ENCODE peak calls at places on chromosomes 16 and 17, in nine cellular contexts. N is heart left ventricle; P is left ventricle myocardium inferior; O is breast epithelium; V is esophagus muscularis mucosa; W is tibial nerve; L is lower lobe of right lung; T is CD8-positive, alpha-beta T cell; H is transverse colon. I is an unnamed sample. For H3K27me3 and H3K4me1, the result is how much of the 10 kb centered on the place peaks cover.

GRCh38 chr16:11210260-11210659 is 45.7 kb downstream of the SOCS1 start:
- DNase-seq in N (no peak), P (no peak), O (no peak), V (no peak), W (no peak), L (no peak), T (no peak), H (no peak), I (no peak)

GRCh38 chr16:65312795-65313194 is 190.9 kb upstream of the CDH11 start:
- DNase-seq in N (no peak), P (no peak), O (no peak), V (no peak), W (no peak), L (no peak), T (no peak), H (no peak), I (no peak)

GRCh38 chr16:10252155-10252554 is 69.9 kb upstream of the GRIN2A start:
- DNase-seq in N (no peak), P (no peak), O (no peak), V (no peak), W (no peak), L (no peak), T (no peak), H (no peak), I (no peak)

GRCh38 chr17:76557368-76558209 is 17.7 kb downstream of the PRCD start:
- DNase-seq in N (peak), P (peak), O (peak), V (peak), W (peak), L (peak), T (peak), H (peak), I (peak)

GRCh38 chr16:88605186-88606145 is 32.9 kb upstream of the IL17C start:
- DNase-seq in N (no peak), P (no peak), O (no peak), V (no peak), W (no peak), L (no peak), T (peak), H (no peak), I (no peak)

GRCh38 chr17:55717898-55718735 is 4.5 kb downstream of the TMEM100 start:
- DNase-seq in N (peak), P (peak), O (peak), V (no peak), W (peak), L (peak), T (peak), H (peak), I (peak)

GRCh38 chr16:23324727-23325126 is 22.6 kb downstream of the SCNN1B start:
- DNase-seq in N (peak), P (peak), O (peak), V (no peak), W (peak), L (peak), T (no peak), H (peak), I (no peak)

GRCh38 chr16:12639044-12639443 is 164.6 kb downstream of the CPPED1 start:
- DNase-seq in N (no peak), P (no peak), O (no peak), V (no peak), W (no peak), L (no peak), T (no peak), H (no peak), I (peak)

GRCh38 chr16:58462997-58463891 is 36.7 kb upstream of the NDRG4 start:
- DNase-seq in N (peak), P (peak), O (no peak), V (no peak), W (no peak), L (no peak), T (no peak), H (no peak), I (no peak)

GRCh38 chr17:12977008-12977751 is 40.6 kb downstream of the ELAC2 start:
- DNase-seq in N (no peak), P (no peak), O (peak), V (no peak), W (no peak), L (no peak), T (no peak), H (no peak), I (no peak)

GRCh38 chr16:31284926-31285325 is 25.2 kb downstream of the ITGAM start:
- DNase-seq in N (no peak), P (no peak), O (no peak), V (no peak), W (no peak), L (no peak), T (no peak), H (no peak), I (no peak)

GRCh38 chr17:65198653-65199382 is 61.6 kb downstream of the RGS9 start:
- DNase-seq in N (no peak), P (no peak), O (peak), V (no peak), W (peak), L (no peak), T (no peak), H (no peak), I (no peak)

GRCh38 chr16:48596326-48596725 is 13.7 kb downstream of the N4BP1 start:
- DNase-seq in N (no peak), P (no peak), O (no peak), V (no peak), W (no peak), L (no peak), T (peak), H (no peak), I (no peak)

GRCh38 chr17:28178800-28179199 is 136.3 kb downstream of the NLK start:
- DNase-seq in N (no peak), P (no peak), O (no peak), V (no peak), W (no peak), L (no peak), T (no peak), H (no peak), I (no peak)

GRCh38 chr17:77475012-77475976 is 334.5 kb downstream of the SEC14L1 start:
- DNase-seq in N (no peak), P (no peak), O (no peak), V (no peak), W (no peak), L (no peak), T (peak), H (no peak), I (no peak)

GRCh38 chr17:323721-324139 is 28.9 kb downstream of the RPH3AL start:
- DNase-seq in N (no peak), P (no peak), O (no peak), V (no peak), W (no peak), L (no peak), T (no peak), H (no peak), I (no peak)

GRCh38 chr17:68439656-68440290 is 17.5 kb downstream of the WIPI1 start:
- DNase-seq in N (no peak), P (no peak), O (no peak), V (no peak), W (no peak), L (no peak), T (no peak), H (no peak), I (no peak)

GRCh38 chr17:77279448-77280303 is 138.9 kb downstream of the SEC14L1 start:
- DNase-seq in N (no peak), P (no peak), O (peak), V (no peak), W (no peak), L (peak), T (no peak), H (peak), I (peak)

GRCh38 chr16:51524555-51525373 is 373.7 kb upstream of the SALL1 start:
- DNase-seq in N (no peak), P (no peak), O (no peak), V (no peak), W (no peak), L (no peak), T (no peak), H (no peak), I (peak)

GRCh38 chr16:64416232-64417010 is 705.4 kb downstream of the CDH11 start:
- DNase-seq in N (no peak), P (no peak), O (no peak), V (no peak), W (no peak), L (no peak), T (no peak), H (no peak), I (no peak)

GRCh38 chr16:53090591-53091507 is 36.1 kb downstream of the CHD9 start:
- DNase-seq in N (peak), P (peak), O (peak), V (peak), W (peak), L (peak), T (peak), H (peak), I (peak)

GRCh38 chr17:82052638-82053059 is 951 bp downstream of the GPS1 start:
- DNase-seq in N (no peak), P (no peak), O (no peak), V (no peak), W (no peak), L (no peak), T (no peak), H (no peak), I (no peak)

GRCh38 chr16:10728035-10728462 is 15.6 kb upstream of the NUBP1 start:
- DNase-seq in N (peak), P (no peak), O (no peak), V (peak), W (no peak), L (no peak), T (no peak), H (peak), I (peak)

GRCh38 chr17:55238931-55239297 is 25.8 kb upstream of the HLF start:
- DNase-seq in N (no peak), P (no peak), O (no peak), V (no peak), W (no peak), L (no peak), T (no peak), H (no peak), I (no peak)

GRCh38 chr17:82836823-82837357 is 2.9 kb downstream of the ZNF750 start:
- DNase-seq in N (no peak), P (no peak), O (peak), V (no peak), W (peak), L (peak), T (no peak), H (no peak), I (peak)

GRCh38 chr17:39705786-39706348 is 6.0 kb downstream of the ERBB2 start:
- DNase-seq in N (peak), P (peak), O (peak), V (no peak), W (no peak), L (peak), T (no peak), H (peak), I (peak)

GRCh38 chr16:3017806-3018506 is at the start of gene CLDN6:
- DNase-seq in N (no peak), P (no peak), O (no peak), V (no peak), W (no peak), L (no peak), T (peak), H (peak), I (no peak)

GRCh38 chr17:28953444-28954118 is 2.3 kb upstream of the PHF12 start:
- DNase-seq in N (no peak), P (no peak), O (no peak), V (no peak), W (peak), L (no peak), T (peak), H (peak), I (peak)

GRCh38 chr17:74768069-74768762 is 7.9 kb downstream of the NAT9 start:
- DNase-seq in N (peak), P (peak), O (peak), V (no peak), W (no peak), L (no peak), T (no peak), H (no peak), I (peak)

GRCh38 chr16:30942421-30942796 is 6.5 kb upstream of the ORAI3 start:
- DNase-seq in N (no peak), P (no peak), O (no peak), V (no peak), W (no peak), L (no peak), T (no peak), H (no peak), I (no peak)

GRCh38 chr16:20765732-20766131 is 1.9 kb downstream of the ACSM3 start:
- DNase-seq in N (no peak), P (no peak), O (no peak), V (peak), W (no peak), L (no peak), T (no peak), H (no peak), I (no peak)

GRCh38 chr17:58332720-58333395 is 4.3 kb upstream of the TSPOAP1 start:
- DNase-seq in N (no peak), P (peak), O (no peak), V (no peak), W (no peak), L (no peak), T (no peak), H (no peak), I (no peak)

GRCh38 chr17:78345172-78345571 is 14.7 kb downstream of the SOCS3 start:
- DNase-seq in N (no peak), P (no peak), O (no peak), V (no peak), W (no peak), L (no peak), T (no peak), H (no peak), I (no peak)

GRCh38 chr17:9750488-9750887 is 40.9 kb downstream of the DHRS7C start:
- DNase-seq in N (no peak), P (no peak), O (no peak), V (no peak), W (no peak), L (no peak), T (no peak), H (no peak), I (no peak)

GRCh38 chr17:49106366-49107210 is 26.0 kb upstream of the B4GALNT2 start:
- DNase-seq in N (no peak), P (no peak), O (no peak), V (no peak), W (no peak), L (no peak), T (no peak), H (no peak), I (no peak)

DNA sequence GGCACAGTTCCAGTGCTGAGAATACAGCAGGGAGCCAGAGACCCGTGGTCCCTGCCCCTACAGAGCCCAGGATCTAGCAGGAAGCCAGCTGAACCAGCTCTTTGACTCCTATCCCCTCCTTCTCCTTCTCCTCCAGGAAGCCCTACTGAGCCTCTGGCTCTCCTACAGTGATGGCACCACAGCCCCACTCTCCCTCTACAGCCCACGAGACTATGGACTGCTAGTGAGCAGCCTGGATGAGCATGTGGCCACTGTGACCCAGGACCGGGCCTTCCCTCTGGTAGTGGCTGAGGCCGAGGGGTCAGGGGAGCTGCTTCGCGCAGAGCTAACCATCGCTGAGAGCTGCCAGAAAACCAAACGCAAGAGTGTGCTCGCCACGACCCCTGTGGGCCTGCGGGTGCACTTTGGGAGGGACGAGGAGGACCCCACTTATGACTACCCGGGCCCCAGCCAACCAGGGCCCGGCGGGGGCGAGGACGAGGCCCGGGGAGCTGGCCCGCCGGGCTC is 57.7 kb downstream of the TMEM132E start:
- DNase-seq in N (no peak), P (no peak), O (no peak), V (no peak), W (no peak), L (peak), T (no peak), H (no peak), I (no peak)
- H3K27me3 ChIP-seq in N (under half), P (half or more), O (half or more), V (under half), W (under half), L (half or more), T (under half), H (under half), I (under half)

DNA sequence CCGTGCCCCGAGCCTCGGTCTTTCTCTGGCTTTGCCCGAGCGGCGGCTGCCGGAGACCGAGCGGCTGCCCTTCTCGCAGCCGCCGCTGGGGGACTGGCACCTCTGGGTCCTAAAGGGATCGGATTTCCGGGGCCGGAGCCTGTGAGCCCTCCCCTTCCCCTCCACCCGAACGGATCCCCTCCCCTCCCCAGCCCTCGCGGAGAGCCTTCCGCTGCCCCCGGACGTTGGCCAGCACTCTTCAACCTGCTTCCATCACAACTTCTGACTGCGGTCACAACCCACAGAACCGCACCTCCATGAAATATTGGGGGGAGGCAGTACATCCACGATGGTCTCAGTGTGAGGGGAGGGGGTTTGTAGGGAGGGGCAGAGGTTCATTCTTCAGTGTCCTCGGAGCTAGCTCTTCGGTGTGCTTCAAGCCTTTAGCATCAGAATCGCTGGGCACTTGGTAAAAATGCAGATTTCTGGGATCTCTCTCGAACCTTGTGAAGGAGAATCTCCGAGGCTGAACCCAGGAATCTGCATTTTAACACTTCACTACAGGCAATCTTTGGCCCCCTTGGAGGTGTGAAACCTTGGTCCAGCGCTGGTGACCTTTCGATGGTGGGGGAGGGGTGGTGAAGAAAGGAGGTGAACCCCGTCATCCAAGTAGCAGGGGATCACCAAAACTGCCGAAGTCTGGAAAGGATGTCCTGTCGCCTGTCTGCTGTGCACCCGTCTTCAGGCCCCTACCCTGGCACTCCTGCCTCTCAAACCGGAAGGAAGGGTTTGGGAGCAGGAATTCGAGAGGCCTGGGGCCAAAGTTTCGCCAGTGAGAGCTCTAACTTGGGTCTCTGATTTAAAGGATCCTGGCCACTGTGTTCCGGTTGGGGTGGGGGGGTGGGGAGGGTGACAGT is 812 bp upstream of the PPP1R9B start:
- DNase-seq in N (peak), P (peak), O (peak), V (peak), W (peak), L (peak), T (peak), H (peak), I (peak)
- H3K4me1 ChIP-seq in N (half or more), P (half or more), O (under half), V (half or more), W (under half), L (half or more), T (under half), H (under half), I (under half)

GRCh38 chr16:57098188-57098841 is 5.9 kb downstream of the CPNE2 start:
- DNase-seq in N (no peak), P (no peak), O (no peak), V (no peak), W (no peak), L (no peak), T (no peak), H (no peak), I (no peak)
- TF ChIP-seq CTCF in N (no peak), P (no peak), O (no peak), V (no peak), W (no peak), L (no peak), T (no peak), H (no peak), I (no peak)

GRCh38 chr16:84712801-84713775 is 13.3 kb downstream of the USP10 start:
- DNase-seq in N (no peak), P (no peak), O (no peak), V (no peak), W (no peak), L (no peak), T (no peak), H (no peak), I (peak)

GRCh38 chr16:84710686-84711085 is 10.9 kb downstream of the USP10 start:
- DNase-seq in N (no peak), P (no peak), O (no peak), V (no peak), W (no peak), L (no peak), T (no peak), H (no peak), I (no peak)

GRCh38 chr16:84709609-84710008 is 9.8 kb downstream of the USP10 start:
- DNase-seq in N (no peak), P (no peak), O (no peak), V (no peak), W (no peak), L (no peak), T (no peak), H (no peak), I (no peak)

GRCh38 chr16:84714028-84714427 is 14.2 kb downstream of the USP10 start:
- DNase-seq in N (no peak), P (no peak), O (no peak), V (peak), W (no peak), L (no peak), T (no peak), H (no peak), I (no peak)

DNA sequence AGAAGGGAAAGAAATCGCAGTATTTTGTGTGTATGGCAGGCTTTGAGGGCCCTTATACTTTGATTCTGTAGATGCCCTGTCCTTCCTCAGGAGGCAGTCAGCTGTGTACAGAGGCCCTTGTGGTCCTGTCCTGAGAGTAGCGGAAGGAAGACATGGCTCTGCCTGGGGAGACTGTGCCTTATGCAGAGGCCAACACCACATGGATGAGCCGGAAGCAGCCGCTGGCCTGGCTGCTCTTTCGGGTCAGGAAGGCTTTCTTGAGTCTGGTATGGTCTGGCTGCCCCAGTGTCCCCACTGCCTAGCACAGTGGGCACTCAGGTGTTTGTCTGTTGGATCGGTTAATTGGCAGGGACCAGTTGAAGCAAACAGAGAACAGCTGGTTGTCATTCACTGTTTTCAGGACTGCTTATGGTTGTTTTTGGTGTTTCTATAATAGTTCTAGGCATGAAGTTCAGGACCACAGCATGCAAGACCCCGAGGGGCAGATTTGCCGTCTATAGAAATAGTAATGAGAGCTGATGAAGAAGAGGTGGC is 12.4 kb downstream of the USP10 start:
- DNase-seq in N (no peak), P (no peak), O (no peak), V (no peak), W (no peak), L (no peak), T (no peak), H (no peak), I (no peak)
- H3K27me3 ChIP-seq in N (under half), P (under half), O (under half), V (under half), W (under half), L (under half), T (under half), H (under half), I (under half)

GRCh38 chr16:9092282-9092962 is 978 bp downstream of the HAPSTR1 start:
- DNase-seq in N (peak), P (peak), O (peak), V (no peak), W (no peak), L (peak), T (peak), H (peak), I (peak)
- H3K4me1 ChIP-seq in N (half or more), P (half or more), O (under half), V (half or more), W (under half), L (under half), T (under half), H (half or more), I (under half)